ENCODE peak calls at places on chromosomes 11 and 22, in six cellular contexts. V is heart left ventricle, R is bronchial epithelial cell, M is ovary, P is lower lobe of right lung, G is endothelial cell of umbilical vein. X is an unnamed sample. For H3K27me3, the result is how much of the 10 kb centered on the place peaks cover.

GRCh38 chr22:38718414-38718813 is 12.7 kb downstream of the GTPBP1 start:
- DNase-seq in M (peak), P (peak), R (peak), V (no peak), G (peak), X (no peak)

GRCh38 chr11:66317766-66318575 is 1.1 kb upstream of the CD248 start:
- DNase-seq in V (peak), P (no peak), G (no peak), M (peak), R (peak), X (peak)

GRCh38 chr11:104043137-104043536 is 6.7 kb downstream of the DDI1 start:
- DNase-seq in V (no peak), R (no peak), G (no peak), P (no peak), M (no peak), X (no peak)

GRCh38 chr22:46036558-46037408 is 59.8 kb upstream of the WNT7B start:
- DNase-seq in G (peak), M (peak), V (peak), P (no peak), R (peak), X (peak)

GRCh38 chr11:75420224-75421034 is 12.6 kb downstream of the KLHL35 start:
- DNase-seq in M (no peak), P (no peak), R (no peak), G (no peak), V (no peak), X (no peak)

GRCh38 chr11:119363874-119364590 is 17.5 kb downstream of the USP2 start:
- DNase-seq in G (peak), R (no peak), V (peak), M (peak), P (peak), X (peak)

GRCh38 chr11:44997566-44997965 is 46.9 kb upstream of the TP53I11 start:
- DNase-seq in M (no peak), G (no peak), P (no peak), V (no peak), R (no peak), X (no peak)

GRCh38 chr11:78213526-78214330 is 25.0 kb downstream of the USP35 start:
- DNase-seq in G (peak), R (no peak), V (no peak), P (no peak), M (no peak), X (no peak)

GRCh38 chr11:75527938-75528845 is 2.5 kb upstream of the GDPD5 start:
- DNase-seq in M (no peak), R (no peak), V (no peak), P (no peak), G (no peak), X (no peak)

GRCh38 chr11:27703453-27703852 is 3.2 kb upstream of the BDNF start:
- DNase-seq in G (peak), P (no peak), R (peak), M (no peak), V (no peak), X (no peak)
- TF ChIP-seq CTCF in G (no peak), P (no peak), R (no peak), M (no peak), V (no peak), X (no peak)

DNA sequence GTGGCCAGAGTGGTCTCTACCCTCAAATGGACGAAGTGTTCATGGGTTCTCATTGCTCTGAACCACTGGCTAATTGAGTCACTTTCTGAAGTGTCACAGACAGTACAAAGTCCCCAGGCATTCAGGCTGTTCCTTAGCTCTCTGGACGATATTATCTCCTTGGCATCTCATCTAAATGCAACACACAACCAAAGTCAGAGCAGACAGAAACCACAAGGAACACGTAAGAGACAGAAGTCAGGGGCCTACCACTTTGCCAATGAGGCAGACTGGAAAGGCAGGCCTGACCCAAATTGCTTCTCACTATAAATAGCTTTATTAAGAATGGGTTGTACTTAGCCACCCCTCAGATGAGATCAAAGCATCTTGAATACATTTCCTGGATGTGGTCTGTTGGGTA is 29.0 kb upstream of the LDLRAD3 start:
- DNase-seq in V (no peak), R (no peak), P (no peak), G (no peak), M (no peak), X (no peak)
- H3K27me3 ChIP-seq in V (under half), R (under half), P (under half), G (under half), M (under half), X (under half)

DNA sequence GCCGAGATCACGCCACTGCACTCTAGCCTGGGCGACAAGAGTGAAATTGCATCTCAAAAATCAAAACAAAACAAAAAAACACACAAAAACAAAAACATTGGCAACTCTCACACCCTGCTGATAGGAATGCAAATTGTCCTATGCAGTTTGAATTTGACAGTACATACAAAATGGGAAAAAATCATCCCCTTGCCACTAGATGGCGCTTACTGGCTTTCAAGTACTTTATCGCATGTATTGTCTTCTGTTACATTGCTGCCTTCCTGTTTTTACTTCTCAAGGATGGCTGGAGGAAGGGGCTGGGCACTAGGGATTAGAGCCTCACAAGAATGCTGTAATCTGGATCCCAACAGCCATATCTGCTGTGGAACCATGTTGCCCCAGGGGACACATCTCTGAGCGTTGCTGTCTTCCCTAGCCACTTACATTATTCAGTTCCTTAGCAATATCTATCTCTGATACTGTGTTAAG is 59.4 kb upstream of the A4GALT start:
- DNase-seq in M (no peak), V (peak), P (no peak), R (peak), G (peak), X (peak)
- TF ChIP-seq CTCF in M (peak), V (peak), P (peak), R (peak), G (peak), X (peak)

DNA sequence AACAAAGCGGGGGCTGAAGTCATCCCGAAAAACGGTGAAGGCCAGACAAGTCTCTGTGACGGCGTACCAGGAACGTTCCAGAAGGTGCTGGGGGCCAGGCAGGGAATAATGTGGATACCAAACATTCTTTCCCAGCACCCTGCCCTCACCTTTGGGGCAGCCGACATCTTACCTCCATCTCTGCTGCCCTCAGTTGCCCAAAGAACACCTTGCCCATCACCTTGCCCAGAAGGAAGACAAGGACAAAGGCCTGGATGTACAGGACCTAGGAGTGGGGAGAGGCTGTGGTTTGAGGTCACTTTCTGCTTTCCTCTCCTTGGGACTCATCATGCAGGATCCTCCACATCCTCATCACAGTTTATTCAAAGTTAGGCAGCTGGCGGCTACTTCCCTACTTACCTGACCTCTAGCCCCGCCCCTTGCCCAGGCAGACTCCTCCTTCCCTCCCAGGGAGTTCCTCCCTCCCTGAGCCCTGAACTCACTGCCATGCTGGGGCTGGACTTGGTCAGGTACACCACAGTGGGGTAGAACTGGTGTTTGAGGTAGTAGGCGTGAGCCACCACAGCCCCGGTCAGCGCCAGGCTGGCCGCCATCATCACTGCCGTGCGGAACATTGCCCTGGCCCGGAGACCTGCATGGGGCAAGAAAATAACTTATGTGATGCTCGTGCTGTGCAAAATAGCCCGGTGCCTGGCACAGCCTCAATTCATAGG is 1.2 kb downstream of the SYVN1 start:
- DNase-seq in G (peak), V (no peak), P (peak), R (peak), M (peak), X (peak)
- H3K27me3 ChIP-seq in G (under half), V (under half), P (under half), R (under half), M (under half), X (under half)

GRCh38 chr11:12381875-12382274 is 4.5 kb downstream of the PARVA start:
- DNase-seq in G (no peak), P (no peak), R (no peak), M (no peak), V (no peak), X (no peak)

GRCh38 chr11:12377824-12378593 is 638 bp downstream of the PARVA start:
- DNase-seq in V (peak), M (peak), G (peak), P (peak), R (peak), X (no peak)

GRCh38 chr11:12380565-12381325 is 3.4 kb downstream of the PARVA start:
- DNase-seq in V (no peak), P (no peak), G (no peak), R (peak), M (no peak), X (no peak)

GRCh38 chr11:12376259-12376971 is 956 bp upstream of the PARVA start:
- DNase-seq in R (no peak), P (no peak), G (no peak), M (peak), V (peak), X (no peak)

DNA sequence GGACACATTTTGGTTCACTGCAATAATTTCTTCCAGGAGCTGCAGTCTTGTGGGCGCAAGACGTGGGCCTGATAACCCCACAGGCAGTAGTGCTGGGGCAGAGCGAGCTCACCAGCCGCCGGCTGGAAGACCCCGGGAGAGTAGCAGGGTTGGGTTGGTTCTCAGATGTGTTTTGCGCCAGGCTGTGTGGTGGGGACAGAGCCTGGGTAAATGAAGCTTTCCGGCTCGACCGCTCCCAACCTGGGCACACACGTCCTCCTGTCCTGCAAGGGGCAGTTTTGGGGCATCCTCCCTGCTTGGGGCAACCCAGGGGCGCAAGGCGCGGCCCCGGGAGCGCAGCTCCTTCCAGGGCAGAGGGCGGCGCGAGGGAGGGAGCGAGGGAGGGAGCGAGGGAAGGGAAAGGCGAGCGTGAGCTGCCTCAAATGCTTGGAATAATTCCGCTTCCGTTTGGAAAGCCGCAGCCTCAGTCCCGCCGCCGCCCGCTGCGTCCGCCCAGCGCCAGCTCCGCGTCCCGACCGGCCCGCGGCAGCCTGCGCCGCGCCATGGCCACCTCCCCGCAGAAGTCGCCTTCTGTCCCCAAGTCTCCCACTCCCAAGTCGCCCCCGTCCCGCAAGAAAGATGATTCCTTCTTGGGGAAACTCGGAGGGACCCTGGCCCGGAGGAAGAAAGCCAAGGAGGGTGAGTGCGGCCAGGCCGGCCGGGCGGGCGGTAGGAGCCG is at the start of gene PARVA:
- DNase-seq in P (peak), R (peak), G (peak), V (peak), M (peak), X (no peak)
- TF ChIP-seq CTCF in P (no peak), R (no peak), G (no peak), V (no peak), M (no peak), X (no peak)

GRCh38 chr22:48905206-48905975 is 922.3 kb downstream of the BRD1 start:
- DNase-seq in R (no peak), M (no peak), G (no peak), P (no peak), V (no peak), X (no peak)
- H3K27me3 ChIP-seq in R (under half), M (under half), G (under half), P (under half), V (under half), X (under half)

DNA sequence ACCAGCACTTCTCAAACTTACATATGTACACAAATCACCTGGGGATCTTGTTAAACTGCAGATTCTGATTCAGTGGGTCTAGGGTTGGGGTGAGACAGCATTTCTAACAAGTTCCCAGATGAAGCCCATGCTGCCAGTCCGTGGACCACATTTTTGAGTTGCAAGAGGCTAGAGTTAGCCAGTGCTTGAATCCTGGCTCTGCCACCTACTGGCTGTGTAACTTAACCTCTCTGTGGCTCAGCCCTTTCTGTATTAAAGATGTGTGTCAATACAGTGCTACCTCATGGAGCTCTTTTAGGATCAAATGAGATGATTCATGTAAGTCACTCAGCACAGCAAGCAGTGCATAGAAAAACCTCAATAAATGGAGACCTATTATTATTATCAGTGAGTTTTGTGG is 90.2 kb upstream of the ISX start:
- DNase-seq in M (no peak), V (no peak), G (no peak), P (no peak), R (peak), X (no peak)
- TF ChIP-seq CTCF in M (no peak), V (no peak), G (no peak), P (no peak), R (no peak), X (peak)

GRCh38 chr11:131808466-131808865 is 438.1 kb downstream of the NTM start:
- DNase-seq in P (no peak), V (no peak), R (peak), M (no peak), G (no peak), X (no peak)

GRCh38 chr11:131811380-131811779 is 441.0 kb downstream of the NTM start:
- DNase-seq in M (no peak), R (peak), P (no peak), G (peak), V (no peak), X (no peak)

GRCh38 chr11:131809203-131809948 is 439.0 kb downstream of the NTM start:
- DNase-seq in V (no peak), M (no peak), R (no peak), P (no peak), G (no peak), X (no peak)

GRCh38 chr11:131807876-131808275 is 437.5 kb downstream of the NTM start:
- DNase-seq in P (no peak), R (no peak), G (no peak), V (no peak), M (no peak), X (no peak)

DNA sequence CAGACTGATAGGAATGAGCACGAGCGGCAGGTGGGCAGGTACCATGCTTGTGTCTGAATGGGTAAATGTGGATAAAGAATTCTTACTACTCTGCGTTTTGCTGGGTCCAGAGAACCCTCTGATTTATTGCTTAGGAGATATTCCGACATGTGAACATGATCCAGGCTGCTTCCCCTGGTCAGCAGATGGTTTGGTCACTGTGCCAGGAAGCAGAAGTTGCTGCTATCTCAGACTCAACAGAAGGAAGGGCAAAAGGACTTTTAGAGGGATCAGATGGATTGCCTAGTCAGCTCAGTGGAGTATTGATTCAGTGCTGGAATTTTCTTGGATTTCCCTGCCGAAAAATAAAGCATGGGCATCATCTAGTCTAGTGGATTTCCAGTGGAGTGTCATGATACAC is 440.1 kb downstream of the NTM start:
- DNase-seq in M (no peak), V (no peak), G (peak), R (no peak), P (no peak), X (no peak)
- H3K27me3 ChIP-seq in M (under half), V (under half), G (under half), R (under half), P (under half), X (under half)

X was measured in GM06990.